ENCODE peak calls at places on chromosomes 3 and 15, in four cellular contexts. Y is activated effector memory CD4-positive, alpha-beta T cell treated with anti-CD3 and anti-CD28 coated beads, Interleukin-2, amount 50 U/mL, for 16 hours; E is bronchial epithelial cell; V is NCI-H510A treated with DMSO at 0.1 percent for 48 hours. W is an unnamed sample.
A peak's percentile ranks its signal among the peaks of the same experiment; 100 is the strongest.

GRCh38 chr3:47423548-47424145 is 42.8 kb downstream of the PTPN23 start:
- DNase-seq in Y (no peak), E (no peak), V (no peak), W (no peak)

GRCh38 chr3:184337315-184337714 is at the start of gene FAM131A:
- DNase-seq in Y (no peak), E (no peak), V (no peak), W (no peak)

GRCh38 chr3:63343674-63344073 is 65.6 kb downstream of the SYNPR start:
- DNase-seq in E (peak; percentile 90), Y (peak; percentile 62), V (peak; percentile 86), W (peak; percentile 98)

GRCh38 chr15:101180620-101181307 is 71.1 kb downstream of the CHSY1 start:
- DNase-seq in E (no peak), V (no peak), Y (peak; percentile 55), W (no peak)

GRCh38 chr3:48561045-48561736 is 2.4 kb downstream of the UCN2 start:
- DNase-seq in E (no peak), V (no peak), Y (no peak), W (no peak)

GRCh38 chr3:157159037-157159761 is 748 bp downstream of the CCNL1 start:
- DNase-seq in E (peak; percentile 84), Y (peak; percentile 92), V (peak; percentile 40), W (no peak)

GRCh38 chr15:42031211-42031915 is 10.5 kb upstream of the PLA2G4E start:
- DNase-seq in V (no peak), Y (no peak), E (peak; percentile 87), W (no peak)

GRCh38 chr3:55226696-55227095 is 260.4 kb downstream of the WNT5A start:
- DNase-seq in E (no peak), V (no peak), Y (no peak), W (no peak)

GRCh38 chr15:44501768-44502366 is 35.1 kb upstream of the EIF3J start:
- DNase-seq in E (peak; percentile 46), Y (no peak), V (peak; percentile 14), W (peak; percentile 24)

GRCh38 chr3:195106418-195106906 is 164.5 kb downstream of the XXYLT1 start:
- DNase-seq in V (peak; percentile 52), Y (peak; percentile 90), E (no peak), W (no peak)

GRCh38 chr15:79091204-79091867 is 756 bp upstream of the RASGRF1 start:
- DNase-seq in Y (no peak), V (peak; percentile 7), E (no peak), W (no peak)

GRCh38 chr3:8709287-8709686 is 24.3 kb upstream of the CAV3 start:
- DNase-seq in Y (no peak), E (no peak), V (no peak), W (no peak)

GRCh38 chr3:87076951-87077350 is 86.0 kb upstream of the VGLL3 start:
- DNase-seq in Y (no peak), E (peak; percentile 91), V (no peak), W (peak; percentile 58)

GRCh38 chr3:27642796-27643195 is 79.3 kb downstream of the EOMES start:
- DNase-seq in E (no peak), V (no peak), Y (no peak), W (no peak)